ENCODE peak calls at places on chromosomes 6 and 20, in four cellular contexts. U, I, H and T are unnamed samples.

GRCh38 chr6:108566406-108566805 is 5.7 kb downstream of the FOXO3 start:
- DNase-seq in U (no peak), I (peak; percentile 58), H (no peak), T (no peak)

GRCh38 chr20:50303573-50304500 is 113.2 kb downstream of the CEBPB start:
- DNase-seq in U (no peak), I (peak; percentile 82), H (peak; percentile 90), T (no peak)

GRCh38 chr20:34515484-34516037 is 661 bp upstream of the DYNLRB1 start:
- DNase-seq in U (no peak), I (peak; percentile 77), H (peak; percentile 39), T (peak; percentile 36)

GRCh38 chr6:41757931-41758640 is 10.9 kb upstream of the PGC start:
- DNase-seq in U (no peak), I (no peak), H (no peak), T (no peak)

GRCh38 chr6:45803071-45803470 is 212.6 kb downstream of the CLIC5 start:
- DNase-seq in U (no peak), I (no peak), H (no peak), T (no peak)

GRCh38 chr20:54257090-54257816 is 49.4 kb downstream of the PFDN4 start:
- DNase-seq in U (no peak), I (no peak), H (no peak), T (peak; percentile 71)

GRCh38 chr6:5084787-5085637 is at the start of gene PPP1R3G:
- DNase-seq in U (no peak), I (peak; percentile 24), H (peak; percentile 63), T (no peak)

GRCh38 chr6:73085362-73085975 is 139.8 kb downstream of the KHDC1L start:
- DNase-seq in U (no peak), I (no peak), H (no peak), T (no peak)

GRCh38 chr20:54209216-54209813 is 1.4 kb downstream of the PFDN4 start:
- DNase-seq in U (no peak), I (no peak), H (no peak), T (no peak)

GRCh38 chr6:121920616-121921015 is 478.8 kb upstream of the HSF2 start:
- DNase-seq in U (no peak), I (no peak), H (no peak), T (no peak)

GRCh38 chr6:142374965-142375733 is 73.3 kb downstream of the ADGRG6 start:
- DNase-seq in U (no peak), I (no peak), H (no peak), T (peak; percentile 37)

GRCh38 chr6:139325003-139325600 is 33.3 kb upstream of the TXLNB start:
- DNase-seq in U (no peak), I (no peak), H (no peak), T (no peak)

GRCh38 chr6:122752493-122752892 is 27.0 kb upstream of the FABP7 start:
- DNase-seq in U (no peak), I (no peak), H (no peak), T (no peak)

GRCh38 chr20:38109657-38110524 is 55.2 kb downstream of the TGM2 start:
- DNase-seq in U (no peak), I (peak; percentile 47), H (peak; percentile 52), T (peak; percentile 40)

GRCh38 chr6:34237316-34237721 is 646 bp downstream of the HMGA1 start:
- DNase-seq in U (no peak), I (no peak), H (no peak), T (no peak)

GRCh38 chr6:150142304-150142656 is 564 bp upstream of the PPP1R14C start:
- DNase-seq in U (no peak), I (no peak), H (no peak), T (no peak)

GRCh38 chr6:156883497-156884252 is 106.5 kb downstream of the ARID1B start:
- DNase-seq in U (no peak), I (peak; percentile 60), H (no peak), T (no peak)

GRCh38 chr20:6157345-6157744 is 34.5 kb upstream of the FERMT1 start:
- DNase-seq in U (no peak), I (no peak), H (no peak), T (no peak)

GRCh38 chr6:118203421-118204000 is 296.4 kb downstream of the SLC35F1 start:
- DNase-seq in U (no peak), I (no peak), H (no peak), T (no peak)

GRCh38 chr6:43669050-43669921 is 18.3 kb downstream of the MRPS18A start:
- DNase-seq in U (no peak), I (peak; percentile 45), H (peak; percentile 73), T (no peak)

GRCh38 chr6:135180458-135181332 is at the start of gene MYB:
- DNase-seq in U (no peak), I (peak; percentile 45), H (no peak), T (no peak)

GRCh38 chr6:70693887-70694286 is 26.2 kb downstream of the SMAP1 start:
- DNase-seq in U (no peak), I (no peak), H (no peak), T (no peak)

GRCh38 chr6:149098700-149099276 is 218.7 kb upstream of the TAB2 start:
- DNase-seq in U (no peak), I (no peak), H (no peak), T (no peak)

GRCh38 chr6:72788188-72788587 is 166.3 kb downstream of the KCNQ5 start:
- DNase-seq in U (no peak), I (no peak), H (no peak), T (peak; percentile 67)

GRCh38 chr6:40353197-40353966 is 233.8 kb downstream of the LRFN2 start:
- DNase-seq in U (no peak), I (no peak), H (no peak), T (no peak)